ENCODE peak calls at places on chromosomes 1 and 21, in ten cellular contexts. C, V, M, H, Q, D, J, G, B and I are unnamed samples.
A peak's percentile ranks its signal among the peaks of the same experiment; 100 is the strongest.

GRCh38 chr1:47431534-47431933 is 6.3 kb upstream of the FOXD2 start:
- DNase-seq in C (no peak), V (peak; percentile 59), M (no peak), H (no peak), Q (no peak), D (no peak), J (peak; percentile 84), G (no peak), B (no peak), I (no peak)

GRCh38 chr21:33455858-33456446 is 23.8 kb downstream of the TMEM50B start:
- DNase-seq in C (no peak), V (no peak), M (no peak), H (no peak), Q (no peak), D (no peak), J (no peak), G (no peak), B (no peak), I (no peak)

GRCh38 chr1:110228386-110228785 is 18.3 kb downstream of the KCNC4 start:
- DNase-seq in C (no peak), V (no peak), M (no peak), H (no peak), Q (no peak), D (no peak), J (no peak), G (no peak), B (no peak), I (no peak)

GRCh38 chr1:3598051-3598471 is 13.2 kb downstream of the MEGF6 start:
- DNase-seq in C (no peak), V (no peak), M (peak; percentile 69), H (no peak), Q (no peak), D (no peak), J (peak; percentile 69), G (peak; percentile 19), B (no peak), I (no peak)

GRCh38 chr1:243267346-243268283 is 11.8 kb downstream of the SDCCAG8 start:
- DNase-seq in C (no peak), V (no peak), M (peak; percentile 79), H (no peak), Q (no peak), D (no peak), J (peak; percentile 71), G (no peak), B (no peak), I (no peak)

GRCh38 chr1:157992813-157993178 is 649 bp upstream of the KIRREL1 start:
- DNase-seq in C (no peak), V (no peak), M (no peak), H (no peak), Q (no peak), D (no peak), J (no peak), G (no peak), B (no peak), I (no peak)

GRCh38 chr1:25790472-25790871 is 9.5 kb upstream of the SELENON start:
- DNase-seq in C (no peak), V (no peak), M (no peak), H (no peak), Q (no peak), D (no peak), J (no peak), G (no peak), B (no peak), I (no peak)

GRCh38 chr1:31414692-31415370 is 1.8 kb downstream of the SERINC2 start:
- DNase-seq in C (no peak), V (no peak), M (no peak), H (no peak), Q (no peak), D (no peak), J (no peak), G (no peak), B (peak; percentile 70), I (no peak)

GRCh38 chr1:154431586-154432373 is 26.6 kb downstream of the IL6R start:
- DNase-seq in C (peak; percentile 28), V (peak; percentile 88), M (no peak), H (peak; percentile 42), Q (no peak), D (no peak), J (peak; percentile 95), G (peak; percentile 35), B (no peak), I (no peak)

GRCh38 chr21:28537371-28538079 is 455.2 kb downstream of the LTN1 start:
- DNase-seq in C (no peak), V (peak; percentile 97), M (no peak), H (peak; percentile 99), Q (no peak), D (no peak), J (no peak), G (peak; percentile 82), B (no peak), I (no peak)

GRCh38 chr1:162291000-162291399 is 85.7 kb downstream of the SPATA46 start:
- DNase-seq in C (no peak), V (no peak), M (no peak), H (no peak), Q (no peak), D (no peak), J (no peak), G (peak; percentile 17), B (no peak), I (no peak)

GRCh38 chr1:228275435-228276342 is 67.8 kb downstream of the OBSCN start:
- DNase-seq in C (peak; percentile 86), V (peak; percentile 35), M (peak; percentile 88), H (peak; percentile 59), Q (peak; percentile 97), D (peak; percentile 92), J (peak; percentile 90), G (peak; percentile 75), B (peak; percentile 89), I (peak; percentile 91)

GRCh38 chr1:211714154-211714553 is 38.7 kb upstream of the NEK2 start:
- DNase-seq in C (no peak), V (no peak), M (no peak), H (no peak), Q (no peak), D (no peak), J (no peak), G (no peak), B (no peak), I (no peak)

GRCh38 chr1:59903136-59903754 is 23.3 kb downstream of the CYP2J2 start:
- DNase-seq in C (no peak), V (no peak), M (no peak), H (no peak), Q (peak; percentile 65), D (no peak), J (peak; percentile 17), G (peak; percentile 10), B (no peak), I (peak; percentile 64)

GRCh38 chr1:59901770-59902388 is 24.7 kb downstream of the CYP2J2 start:
- DNase-seq in C (no peak), V (no peak), M (no peak), H (no peak), Q (no peak), D (no peak), J (no peak), G (no peak), B (no peak), I (no peak)

GRCh38 chr1:59897165-59897564 is 29.4 kb downstream of the CYP2J2 start:
- DNase-seq in C (no peak), V (no peak), M (no peak), H (no peak), Q (no peak), D (no peak), J (no peak), G (no peak), B (no peak), I (no peak)

GRCh38 chr1:59898927-59899326 is 27.6 kb downstream of the CYP2J2 start:
- DNase-seq in C (no peak), V (no peak), M (no peak), H (no peak), Q (no peak), D (no peak), J (peak; percentile 22), G (no peak), B (no peak), I (no peak)

GRCh38 chr1:59900640-59901039 is 25.9 kb downstream of the CYP2J2 start:
- DNase-seq in C (no peak), V (no peak), M (no peak), H (no peak), Q (no peak), D (no peak), J (no peak), G (no peak), B (no peak), I (no peak)
- TF ChIP-seq CTCF in C (no peak), V (no peak), M (no peak), H (no peak), Q (no peak), D (no peak), J (no peak), G (no peak), B (no peak), I (no peak)

GRCh38 chr1:198612471-198613265 is 26.2 kb upstream of the PTPRC start:
- DNase-seq in C (no peak), V (no peak), M (no peak), H (no peak), Q (no peak), D (no peak), J (no peak), G (no peak), B (no peak), I (no peak)
- H3K4me3 ChIP-seq in C (peak overlapping the region; percentile 42), V (no peak overlapping the region), M (no peak overlapping the region), H (no peak overlapping the region), Q (no peak overlapping the region), D (no peak overlapping the region), J (no peak overlapping the region), G (no peak overlapping the region), B (no peak overlapping the region), I (no peak overlapping the region)

DNA sequence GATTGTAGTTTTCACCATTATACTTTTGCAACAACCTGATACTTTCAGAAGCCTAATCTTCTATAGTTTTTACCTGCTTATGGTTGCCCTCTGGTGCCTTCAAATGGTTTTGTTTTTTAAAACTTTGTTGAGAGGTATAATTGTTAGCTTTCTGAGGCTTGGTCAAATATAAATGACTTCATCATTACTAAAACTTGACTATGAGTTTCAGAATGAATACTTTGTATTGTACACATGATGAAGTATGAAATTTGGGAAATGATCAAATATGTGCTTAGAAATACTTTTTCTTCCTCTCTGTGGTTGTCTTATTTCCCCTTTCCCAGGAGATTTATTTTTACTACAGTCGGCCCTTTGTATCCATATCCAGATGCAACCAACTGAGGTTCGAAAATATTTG is 151.8 kb upstream of the B3GALT2 start:
- DNase-seq in C (no peak), V (peak; percentile 10), M (no peak), H (no peak), Q (no peak), D (no peak), J (peak; percentile 31), G (peak; percentile 27), B (no peak), I (no peak)
- TF ChIP-seq CTCF in C (no peak), V (peak; percentile 35), M (no peak), H (no peak), Q (no peak), D (no peak), J (peak; percentile 17), G (no peak), B (no peak), I (no peak)

GRCh38 chr21:37916795-37917142 is 512 bp upstream of the KCNJ6 start:
- DNase-seq in C (no peak), V (no peak), M (no peak), H (no peak), Q (no peak), D (no peak), J (no peak), G (no peak), B (no peak), I (no peak)
- H3K4me3 ChIP-seq in C (no peak overlapping the region), V (no peak overlapping the region), M (no peak overlapping the region), H (no peak overlapping the region), Q (no peak overlapping the region), D (no peak overlapping the region), J (peak overlapping the region; percentile 36), G (peak overlapping the region; percentile 20), B (no peak overlapping the region), I (no peak overlapping the region)

GRCh38 chr1:165129568-165130164 is 226.8 kb downstream of the LMX1A start:
- DNase-seq in C (no peak), V (no peak), M (peak; percentile 57), H (no peak), Q (peak; percentile 70), D (peak; percentile 24), J (peak; percentile 59), G (peak; percentile 40), B (peak; percentile 57), I (no peak)
- TF ChIP-seq CTCF in C (no peak), V (peak; percentile 50), M (peak; percentile 34), H (peak; percentile 67), Q (peak; percentile 18), D (no peak), J (peak; percentile 72), G (peak; percentile 39), B (peak; percentile 36), I (no peak)